ENCODE peak calls at places on chromosomes 11 and 22, in four cellular contexts. F, O, K and H are unnamed samples.
A peak's percentile ranks its signal among the peaks of the same experiment; 100 is the strongest.

GRCh38 chr11:64911689-64912088 is 5.3 kb downstream of the ATG2A start:
- DNase-seq in F (no peak), O (no peak), K (no peak), H (no peak)

GRCh38 chr11:91996526-91996925 is 228.1 kb upstream of the FAT3 start:
- DNase-seq in F (no peak), O (no peak), K (no peak), H (no peak)

GRCh38 chr11:4495487-4495886 is 13.0 kb downstream of the OR52K1 start:
- DNase-seq in F (no peak), O (no peak), K (no peak), H (peak; percentile 5)

GRCh38 chr11:78379039-78379670 is 38.5 kb downstream of the GAB2 start:
- DNase-seq in F (no peak), O (no peak), K (no peak), H (no peak)

GRCh38 chr11:59141673-59142460 is 789 bp upstream of the FAM111A start:
- DNase-seq in F (no peak), O (no peak), K (no peak), H (no peak)

GRCh38 chr11:14189874-14190273 is 169.1 kb downstream of the RRAS2 start:
- DNase-seq in F (peak; percentile 84), O (peak; percentile 69), K (no peak), H (peak; percentile 47)

GRCh38 chr11:16361108-16361869 is 4.9 kb upstream of the SOX6 start:
- DNase-seq in F (no peak), O (no peak), K (no peak), H (no peak)

GRCh38 chr22:46119729-46120419 is 30.5 kb upstream of the PPARA start:
- DNase-seq in F (no peak), O (peak; percentile 84), K (peak; percentile 54), H (peak; percentile 89)

GRCh38 chr11:117915219-117915618 is 14.0 kb downstream of the TMPRSS13 start:
- DNase-seq in F (peak; percentile 48), O (no peak), K (no peak), H (no peak)

GRCh38 chr11:71433648-71434450 is 14.3 kb downstream of the DHCR7 start:
- DNase-seq in F (no peak), O (no peak), K (no peak), H (peak; percentile 52)

GRCh38 chr11:13183094-13183825 is 94.3 kb upstream of the BMAL1 start:
- DNase-seq in F (no peak), O (no peak), K (peak; percentile 28), H (peak; percentile 63)

GRCh38 chr22:23752090-23752691 is 1.3 kb upstream of the ZNF70 start:
- DNase-seq in F (no peak), O (no peak), K (no peak), H (no peak)

GRCh38 chr11:46119352-46120216 is 1.7 kb downstream of the PHF21A start:
- DNase-seq in F (peak; percentile 82), O (peak; percentile 64), K (peak; percentile 62), H (peak; percentile 49)

GRCh38 chr22:27148886-27149470 is 491.6 kb downstream of the MIAT start:
- DNase-seq in F (no peak), O (no peak), K (no peak), H (no peak)

GRCh38 chr11:76769645-76770586 is 13.2 kb upstream of the TSKU start:
- DNase-seq in F (no peak), O (no peak), K (peak; percentile 34), H (no peak)

GRCh38 chr22:37328017-37328416 is 45.7 kb downstream of the CYTH4 start:
- DNase-seq in F (no peak), O (no peak), K (peak; percentile 82), H (peak; percentile 90)

GRCh38 chr22:46074771-46075551 is 75.4 kb upstream of the PPARA start:
- DNase-seq in F (peak; percentile 68), O (peak; percentile 54), K (no peak), H (peak; percentile 50)

GRCh38 chr11:2166091-2166851 is 5.3 kb upstream of the INS start:
- DNase-seq in F (no peak), O (no peak), K (no peak), H (peak; percentile 37)

GRCh38 chr11:61960532-61960931 is 6.9 kb downstream of the FTH1 start:
- DNase-seq in F (peak; percentile 55), O (no peak), K (no peak), H (no peak)

GRCh38 chr11:8722156-8722555 is 39.6 kb downstream of the RPL27A start:
- DNase-seq in F (no peak), O (no peak), K (peak; percentile 70), H (peak; percentile 54)

GRCh38 chr11:100404907-100405306 is 282.2 kb upstream of the ARHGAP42 start:
- DNase-seq in F (no peak), O (no peak), K (no peak), H (no peak)

GRCh38 chr22:38414009-38414395 is 41.0 kb downstream of the KCNJ4 start:
- DNase-seq in F (peak; percentile 23), O (peak; percentile 45), K (no peak), H (no peak)

GRCh38 chr22:21642584-21643448 is 714 bp downstream of the SDF2L1 start:
- DNase-seq in F (no peak), O (peak; percentile 65), K (peak; percentile 43), H (peak; percentile 39)

GRCh38 chr11:117580866-117581265 is 216.2 kb downstream of the DSCAML1 start:
- DNase-seq in F (peak; percentile 33), O (no peak), K (no peak), H (no peak)

GRCh38 chr11:128399186-128399585 is 188.2 kb downstream of the ETS1 start:
- DNase-seq in F (no peak), O (no peak), K (peak; percentile 81), H (peak; percentile 89)

GRCh38 chr11:221539-221938 is 14.0 kb downstream of the RIC8A start:
- DNase-seq in F (no peak), O (no peak), K (no peak), H (no peak)

GRCh38 chr11:2377511-2378443 is 667 bp downstream of the CD81 start:
- DNase-seq in F (peak; percentile 88), O (peak; percentile 83), K (no peak), H (peak; percentile 45)

GRCh38 chr22:35205956-35206355 is 51.3 kb upstream of the HMGXB4 start:
- DNase-seq in F (no peak), O (no peak), K (peak; percentile 12), H (peak; percentile 16)

GRCh38 chr11:86577663-86578636 is 94.5 kb downstream of the ME3 start:
- DNase-seq in F (peak; percentile 80), O (peak; percentile 73), K (peak; percentile 89), H (peak; percentile 80)

GRCh38 chr11:12411806-12412727 is 34.7 kb downstream of the PARVA start:
- DNase-seq in F (peak; percentile 88), O (peak; percentile 79), K (peak; percentile 85), H (peak; percentile 98)

GRCh38 chr11:135036488-135037297 is 624.7 kb upstream of the B3GAT1 start:
- DNase-seq in F (no peak), O (no peak), K (no peak), H (no peak)

GRCh38 chr11:135037828-135038227 is 625.8 kb upstream of the B3GAT1 start:
- DNase-seq in F (no peak), O (no peak), K (no peak), H (no peak)

GRCh38 chr11:135035282-135035681 is 623.2 kb upstream of the B3GAT1 start:
- DNase-seq in F (no peak), O (no peak), K (no peak), H (no peak)

DNA sequence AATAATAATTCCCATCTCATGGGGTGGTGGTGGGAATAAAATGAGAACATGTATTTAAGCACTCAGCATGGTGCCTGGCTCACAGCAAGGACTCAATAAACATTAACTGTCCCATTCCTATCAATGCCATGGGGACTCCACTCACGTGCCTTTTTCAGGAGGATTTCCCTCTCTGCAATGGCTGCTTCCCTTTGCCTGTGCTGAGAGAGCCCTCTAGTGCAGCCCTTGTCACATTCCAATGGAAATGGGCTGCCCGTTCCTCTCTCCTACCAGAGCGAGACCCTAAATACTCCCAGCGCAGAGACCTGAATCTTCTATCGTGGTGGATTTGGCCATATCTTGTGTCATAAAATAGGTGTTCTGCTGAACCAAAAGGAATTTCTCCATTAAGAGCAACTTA is 621.5 kb upstream of the B3GAT1 start:
- DNase-seq in F (no peak), O (no peak), K (peak; percentile 20), H (peak; percentile 4)
- TF ChIP-seq CTCF in F (peak; percentile 37), O (no peak), K (peak; percentile 59), H (no peak)

GRCh38 chr11:111300569-111300968 is 2.2 kb downstream of the POU2AF3 start:
- DNase-seq in F (no peak), O (peak; percentile 40), K (no peak), H (no peak)

GRCh38 chr11:111301004-111301839 is 2.9 kb downstream of the POU2AF3 start:
- DNase-seq in F (no peak), O (no peak), K (no peak), H (no peak)

GRCh38 chr11:111297696-111298095 is 650 bp upstream of the POU2AF3 start:
- DNase-seq in F (no peak), O (peak; percentile 48), K (no peak), H (no peak)

GRCh38 chr11:111298466-111299110 is at the start of gene POU2AF3:
- DNase-seq in F (no peak), O (peak; percentile 65), K (no peak), H (no peak)

DNA sequence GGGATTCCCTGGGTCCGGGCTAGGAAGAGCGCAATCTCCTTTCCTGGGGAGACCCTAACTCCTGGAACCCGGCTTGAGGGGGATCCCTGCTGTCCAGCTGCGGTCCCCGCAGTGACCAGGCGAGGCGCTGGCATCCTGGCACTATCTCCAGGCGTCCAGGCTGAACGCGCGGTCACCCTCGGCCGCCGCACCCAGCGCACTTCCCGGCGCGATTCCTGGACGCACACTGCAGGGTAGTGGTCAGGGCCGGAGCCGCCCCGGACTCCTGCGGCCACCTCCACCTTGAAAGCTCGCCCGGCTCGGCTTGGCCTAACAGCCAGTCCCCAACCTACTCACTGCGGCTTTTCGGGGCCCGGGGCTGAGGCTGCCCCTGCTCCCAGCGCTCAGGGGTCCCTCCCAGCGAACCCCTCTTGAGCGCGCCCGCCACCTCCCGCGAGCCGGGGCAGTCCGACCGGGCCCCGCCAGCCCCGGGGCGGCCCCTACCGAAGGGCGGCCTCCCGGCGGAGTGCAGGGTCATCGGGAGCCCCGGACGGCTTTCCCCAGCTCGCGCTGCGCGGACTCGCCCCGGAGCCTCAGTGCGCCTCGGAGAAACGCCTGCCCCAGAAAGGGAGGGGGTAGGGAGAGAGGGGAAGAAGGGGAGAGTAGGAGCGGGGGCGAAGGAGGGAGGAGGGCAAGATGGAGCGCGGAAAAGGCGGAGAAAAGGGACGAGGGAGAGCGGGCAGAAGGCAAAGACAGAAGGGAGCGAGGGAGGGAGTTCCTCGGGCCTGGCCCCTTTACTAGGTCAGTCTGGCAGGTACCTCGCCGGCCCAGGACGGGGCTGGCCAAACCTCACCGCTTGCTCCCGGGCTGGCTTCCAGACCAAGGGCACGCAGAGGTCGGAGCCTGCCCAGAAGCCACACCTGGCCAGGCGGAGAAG is 1.0 kb downstream of the POU2AF3 start:
- DNase-seq in F (peak; percentile 81), O (peak; percentile 86), K (peak; percentile 11), H (peak; percentile 25)
- TF ChIP-seq CTCF in F (peak; percentile 80), O (peak; percentile 62), K (peak; percentile 58), H (peak; percentile 36)

DNA sequence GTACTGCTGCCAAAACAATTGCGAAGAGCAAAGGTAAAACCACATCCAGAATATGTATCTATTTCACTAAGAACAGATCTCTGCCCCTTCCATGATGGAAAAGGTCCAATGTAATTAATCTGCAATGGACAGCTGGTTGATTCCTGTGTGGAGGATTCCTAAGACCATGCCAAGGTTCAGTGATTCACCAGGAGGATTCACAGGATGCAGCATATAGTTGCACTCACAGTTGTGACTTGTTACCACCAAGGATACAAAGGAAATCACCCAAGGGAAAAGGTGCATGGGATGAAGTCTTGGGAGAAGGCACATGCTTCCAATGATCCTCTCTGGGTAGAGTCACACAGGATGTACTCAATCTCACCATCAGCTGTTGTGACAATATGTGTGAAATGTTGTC is 35.1 kb upstream of the CUL5 start:
- DNase-seq in F (no peak), O (no peak), K (no peak), H (no peak)
- TF ChIP-seq CTCF in F (no peak), O (no peak), K (no peak), H (no peak)

GRCh38 chr22:31150615-31151014 is 9.4 kb upstream of the RNF185 start:
- DNase-seq in F (no peak), O (no peak), K (no peak), H (peak; percentile 40)
- TF ChIP-seq CTCF in F (no peak), O (no peak), K (peak; percentile 72), H (peak; percentile 57)